ENCODE peak calls at places on chromosomes 3 and 15, in six cellular contexts. H, W, V, F, S and Y are unnamed samples.

GRCh38 chr3:57557088-57557537 is 1.0 kb downstream of the PDE12 start:
- DNase-seq in H (peak), W (peak), V (peak), F (no peak), S (peak), Y (peak)

GRCh38 chr3:84125201-84125721 is 833.5 kb upstream of the CADM2 start:
- DNase-seq in H (no peak), W (no peak), V (no peak), F (no peak), S (no peak), Y (no peak)

GRCh38 chr3:150172356-150172755 is 201.7 kb upstream of the PFN2 start:
- DNase-seq in H (no peak), W (no peak), V (no peak), F (no peak), S (no peak), Y (no peak)

GRCh38 chr15:95538693-95539092 is 791.8 kb upstream of the NR2F2 start:
- DNase-seq in H (no peak), W (no peak), V (no peak), F (no peak), S (no peak), Y (no peak)

GRCh38 chr3:14127516-14128161 is 2.8 kb downstream of the TMEM43 start:
- DNase-seq in H (no peak), W (no peak), V (no peak), F (no peak), S (peak), Y (no peak)

GRCh38 chr15:74802862-74803447 is 9.7 kb upstream of the LMAN1L start:
- DNase-seq in H (no peak), W (no peak), V (no peak), F (no peak), S (no peak), Y (no peak)

GRCh38 chr3:150035400-150035799 is 64.7 kb upstream of the PFN2 start:
- DNase-seq in H (no peak), W (no peak), V (no peak), F (no peak), S (no peak), Y (no peak)

GRCh38 chr3:130786306-130786705 is 39.7 kb upstream of the PIK3R4 start:
- DNase-seq in H (no peak), W (no peak), V (no peak), F (no peak), S (no peak), Y (no peak)

GRCh38 chr3:81983382-81983781 is 221.9 kb upstream of the GBE1 start:
- DNase-seq in H (no peak), W (no peak), V (no peak), F (no peak), S (no peak), Y (no peak)